ENCODE peak calls at places on chromosome 18, in eight cellular contexts. One of them, this sample, is unnamed.

GRCh38 chr18:75029456-75029855 is 179.5 kb downstream of the PTGR3 start:
- DNase-seq in trophoblast cell: no peak
- DNase-seq in sigmoid colon: no peak
- DNase-seq in AG10803: no peak
- DNase-seq in choroid plexus epithelial cell: no peak
- DNase-seq in A549: no peak
- DNase-seq in BJ: no peak
- DNase-seq in transverse colon: no peak
- DNase-seq in this sample: no peak

GRCh38 chr18:12862467-12862866 is 21.6 kb downstream of the PTPN2 start:
- DNase-seq in trophoblast cell: peak
- DNase-seq in sigmoid colon: no peak
- DNase-seq in AG10803: no peak
- DNase-seq in choroid plexus epithelial cell: no peak
- DNase-seq in A549: no peak
- DNase-seq in BJ: no peak
- DNase-seq in transverse colon: peak
- DNase-seq in this sample: no peak

GRCh38 chr18:36655894-36656293 is 172.9 kb downstream of the TPGS2 start:
- DNase-seq in trophoblast cell: no peak
- DNase-seq in sigmoid colon: no peak
- DNase-seq in AG10803: no peak
- DNase-seq in choroid plexus epithelial cell: no peak
- DNase-seq in A549: no peak
- DNase-seq in BJ: no peak
- DNase-seq in transverse colon: no peak
- DNase-seq in this sample: no peak

GRCh38 chr18:70195852-70196434 is 9.5 kb downstream of the RTTN start:
- DNase-seq in trophoblast cell: no peak
- DNase-seq in sigmoid colon: no peak
- DNase-seq in AG10803: peak
- DNase-seq in choroid plexus epithelial cell: peak
- DNase-seq in A549: peak
- DNase-seq in BJ: no peak
- DNase-seq in transverse colon: peak
- DNase-seq in this sample: peak

GRCh38 chr18:76493213-76494107 is 1.6 kb downstream of the ZNF516 start:
- DNase-seq in trophoblast cell: no peak
- DNase-seq in sigmoid colon: no peak
- DNase-seq in AG10803: peak
- DNase-seq in choroid plexus epithelial cell: peak
- DNase-seq in A549: peak
- DNase-seq in BJ: no peak
- DNase-seq in transverse colon: no peak
- DNase-seq in this sample: peak

GRCh38 chr18:35062408-35062807 is 21.2 kb downstream of the MAPRE2 start:
- DNase-seq in trophoblast cell: no peak
- DNase-seq in sigmoid colon: no peak
- DNase-seq in AG10803: no peak
- DNase-seq in choroid plexus epithelial cell: no peak
- DNase-seq in A549: no peak
- DNase-seq in BJ: no peak
- DNase-seq in transverse colon: no peak
- DNase-seq in this sample: no peak

GRCh38 chr18:23981369-23981768 is 33.2 kb upstream of the TTC39C start:
- DNase-seq in trophoblast cell: no peak
- DNase-seq in sigmoid colon: no peak
- DNase-seq in AG10803: no peak
- DNase-seq in choroid plexus epithelial cell: no peak
- DNase-seq in A549: no peak
- DNase-seq in BJ: no peak
- DNase-seq in transverse colon: no peak
- DNase-seq in this sample: no peak

GRCh38 chr18:31138709-31139108 is 23.9 kb downstream of the DSC1 start:
- DNase-seq in trophoblast cell: no peak
- DNase-seq in sigmoid colon: no peak
- DNase-seq in AG10803: no peak
- DNase-seq in choroid plexus epithelial cell: no peak
- DNase-seq in A549: no peak
- DNase-seq in BJ: no peak
- DNase-seq in transverse colon: no peak
- DNase-seq in this sample: no peak

GRCh38 chr18:9993846-9994660 is 80.2 kb downstream of the VAPA start:
- DNase-seq in trophoblast cell: no peak
- DNase-seq in sigmoid colon: no peak
- DNase-seq in AG10803: no peak
- DNase-seq in choroid plexus epithelial cell: no peak
- DNase-seq in A549: no peak
- DNase-seq in BJ: no peak
- DNase-seq in transverse colon: no peak
- DNase-seq in this sample: no peak

GRCh38 chr18:41593276-41593675 is 361.8 kb upstream of the PIK3C3 start:
- DNase-seq in trophoblast cell: no peak
- DNase-seq in sigmoid colon: no peak
- DNase-seq in AG10803: no peak
- DNase-seq in choroid plexus epithelial cell: peak
- DNase-seq in A549: no peak
- DNase-seq in BJ: no peak
- DNase-seq in transverse colon: no peak
- DNase-seq in this sample: peak

GRCh38 chr18:77131100-77131651 is 1.4 kb downstream of the MBP start:
- DNase-seq in trophoblast cell: no peak
- DNase-seq in sigmoid colon: peak
- DNase-seq in AG10803: no peak
- DNase-seq in choroid plexus epithelial cell: peak
- DNase-seq in A549: no peak
- DNase-seq in BJ: no peak
- DNase-seq in transverse colon: peak
- DNase-seq in this sample: no peak

GRCh38 chr18:36187138-36187825 is at the start of gene MOCOS:
- DNase-seq in trophoblast cell: peak
- DNase-seq in sigmoid colon: peak
- DNase-seq in AG10803: peak
- DNase-seq in choroid plexus epithelial cell: peak
- DNase-seq in A549: peak
- DNase-seq in BJ: no peak
- DNase-seq in transverse colon: peak
- DNase-seq in this sample: peak

GRCh38 chr18:74342416-74343043 is 26.9 kb downstream of the C18orf63 start:
- DNase-seq in trophoblast cell: peak
- DNase-seq in sigmoid colon: no peak
- DNase-seq in AG10803: peak
- DNase-seq in choroid plexus epithelial cell: peak
- DNase-seq in A549: no peak
- DNase-seq in BJ: peak
- DNase-seq in transverse colon: peak
- DNase-seq in this sample: peak

GRCh38 chr18:45589559-45590041 is 25.7 kb upstream of the SLC14A2 start:
- DNase-seq in trophoblast cell: no peak
- DNase-seq in sigmoid colon: no peak
- DNase-seq in AG10803: peak
- DNase-seq in choroid plexus epithelial cell: peak
- DNase-seq in A549: no peak
- DNase-seq in BJ: peak
- DNase-seq in transverse colon: no peak
- DNase-seq in this sample: peak

GRCh38 chr18:58196164-58196563 is 152.1 kb downstream of the NEDD4L start:
- DNase-seq in trophoblast cell: no peak
- DNase-seq in sigmoid colon: no peak
- DNase-seq in AG10803: no peak
- DNase-seq in choroid plexus epithelial cell: no peak
- DNase-seq in A549: no peak
- DNase-seq in BJ: no peak
- DNase-seq in transverse colon: no peak
- DNase-seq in this sample: no peak

GRCh38 chr18:26003391-26003790 is 87.0 kb downstream of the SS18 start:
- DNase-seq in trophoblast cell: no peak
- DNase-seq in sigmoid colon: no peak
- DNase-seq in AG10803: no peak
- DNase-seq in choroid plexus epithelial cell: peak
- DNase-seq in A549: no peak
- DNase-seq in BJ: no peak
- DNase-seq in transverse colon: no peak
- DNase-seq in this sample: no peak

GRCh38 chr18:76273956-76274355 is 221.1 kb downstream of the ZNF516 start:
- DNase-seq in trophoblast cell: no peak
- DNase-seq in sigmoid colon: no peak
- DNase-seq in AG10803: no peak
- DNase-seq in choroid plexus epithelial cell: no peak
- DNase-seq in A549: no peak
- DNase-seq in BJ: no peak
- DNase-seq in transverse colon: no peak
- DNase-seq in this sample: no peak

GRCh38 chr18:56542488-56542887 is 95.9 kb downstream of the TXNL1 start:
- DNase-seq in trophoblast cell: no peak
- DNase-seq in sigmoid colon: no peak
- DNase-seq in AG10803: peak
- DNase-seq in choroid plexus epithelial cell: no peak
- DNase-seq in A549: no peak
- DNase-seq in BJ: no peak
- DNase-seq in transverse colon: no peak
- DNase-seq in this sample: no peak

GRCh38 chr18:62999392-62999791 is 284.1 kb downstream of the PHLPP1 start:
- DNase-seq in trophoblast cell: no peak
- DNase-seq in sigmoid colon: peak
- DNase-seq in AG10803: peak
- DNase-seq in choroid plexus epithelial cell: peak
- DNase-seq in A549: no peak
- DNase-seq in BJ: no peak
- DNase-seq in transverse colon: peak
- DNase-seq in this sample: no peak

GRCh38 chr18:55301836-55302235 is 286.2 kb downstream of the TCF4 start:
- DNase-seq in trophoblast cell: no peak
- DNase-seq in sigmoid colon: no peak
- DNase-seq in AG10803: no peak
- DNase-seq in choroid plexus epithelial cell: peak
- DNase-seq in A549: no peak
- DNase-seq in BJ: no peak
- DNase-seq in transverse colon: no peak
- DNase-seq in this sample: no peak
- H3K4me3 ChIP-seq in trophoblast cell: no peak
- H3K4me3 ChIP-seq in sigmoid colon: peak
- H3K4me3 ChIP-seq in AG10803: peak
- H3K4me3 ChIP-seq in choroid plexus epithelial cell: peak
- H3K4me3 ChIP-seq in A549: no peak
- H3K4me3 ChIP-seq in BJ: peak
- H3K4me3 ChIP-seq in transverse colon: peak
- H3K4me3 ChIP-seq in this sample: peak

GRCh38 chr18:60804412-60804811 is 431.8 kb upstream of the MC4R start:
- DNase-seq in trophoblast cell: no peak
- DNase-seq in sigmoid colon: no peak
- DNase-seq in AG10803: no peak
- DNase-seq in choroid plexus epithelial cell: no peak
- DNase-seq in A549: no peak
- DNase-seq in BJ: no peak
- DNase-seq in transverse colon: no peak
- DNase-seq in this sample: no peak
- H3K4me3 ChIP-seq in trophoblast cell: no peak
- H3K4me3 ChIP-seq in sigmoid colon: no peak
- H3K4me3 ChIP-seq in AG10803: no peak
- H3K4me3 ChIP-seq in choroid plexus epithelial cell: no peak
- H3K4me3 ChIP-seq in A549: no peak
- H3K4me3 ChIP-seq in BJ: no peak
- H3K4me3 ChIP-seq in transverse colon: no peak
- H3K4me3 ChIP-seq in this sample: no peak

GRCh38 chr18:50313031-50313607 is 25.6 kb upstream of the CXXC1 start:
- DNase-seq in trophoblast cell: no peak
- DNase-seq in sigmoid colon: no peak
- DNase-seq in AG10803: no peak
- DNase-seq in choroid plexus epithelial cell: no peak
- DNase-seq in A549: no peak
- DNase-seq in BJ: no peak
- DNase-seq in transverse colon: no peak
- DNase-seq in this sample: no peak

GRCh38 chr18:50313873-50314460 is 26.5 kb upstream of the CXXC1 start:
- DNase-seq in trophoblast cell: no peak
- DNase-seq in sigmoid colon: no peak
- DNase-seq in AG10803: no peak
- DNase-seq in choroid plexus epithelial cell: no peak
- DNase-seq in A549: no peak
- DNase-seq in BJ: no peak
- DNase-seq in transverse colon: no peak
- DNase-seq in this sample: no peak

GRCh38 chr18:50311573-50312106 is 24.1 kb upstream of the CXXC1 start:
- DNase-seq in trophoblast cell: no peak
- DNase-seq in sigmoid colon: no peak
- DNase-seq in AG10803: no peak
- DNase-seq in choroid plexus epithelial cell: no peak
- DNase-seq in A549: no peak
- DNase-seq in BJ: no peak
- DNase-seq in transverse colon: no peak
- DNase-seq in this sample: no peak

GRCh38 chr18:50312296-50313030 is 25.0 kb upstream of the CXXC1 start:
- DNase-seq in trophoblast cell: peak
- DNase-seq in sigmoid colon: no peak
- DNase-seq in AG10803: no peak
- DNase-seq in choroid plexus epithelial cell: no peak
- DNase-seq in A549: no peak
- DNase-seq in BJ: no peak
- DNase-seq in transverse colon: no peak
- DNase-seq in this sample: no peak

DNA sequence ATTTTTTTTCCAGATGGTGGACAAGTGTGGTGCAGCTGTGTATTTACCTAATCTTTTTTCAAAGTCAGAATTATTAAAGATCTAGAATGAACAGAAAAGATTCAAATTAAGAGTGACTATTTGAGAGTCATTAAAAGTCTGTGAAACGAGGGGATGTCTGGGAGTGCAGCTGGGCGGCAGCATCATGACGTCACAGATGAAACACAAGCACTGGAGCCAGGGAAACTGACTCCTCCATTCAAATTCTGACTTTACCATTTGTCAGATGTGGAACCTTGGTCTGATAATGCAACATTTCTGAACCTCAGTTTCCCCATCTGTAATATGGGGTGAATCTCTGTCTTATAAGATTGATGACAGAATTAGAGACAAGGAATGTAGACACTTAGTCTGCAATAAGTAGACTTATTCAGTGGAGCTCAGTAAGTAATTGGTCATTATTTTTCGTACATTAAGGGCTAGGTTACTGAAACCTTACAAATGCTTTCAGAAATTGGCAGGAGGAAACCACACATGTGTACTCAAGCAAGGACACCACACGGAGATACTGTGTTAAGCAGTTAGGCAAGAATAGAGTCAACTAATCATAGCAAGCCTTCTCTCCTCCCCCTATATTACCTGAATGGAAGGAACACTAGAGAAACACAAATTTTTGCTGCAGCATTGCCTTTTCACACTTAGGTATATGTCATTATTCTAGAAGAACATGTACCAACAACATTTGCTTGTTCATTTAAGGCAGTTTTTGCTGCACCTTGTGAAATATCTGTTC is 27.8 kb upstream of the CXXC1 start:
- DNase-seq in trophoblast cell: no peak
- DNase-seq in sigmoid colon: no peak
- DNase-seq in AG10803: no peak
- DNase-seq in choroid plexus epithelial cell: no peak
- DNase-seq in A549: no peak
- DNase-seq in BJ: no peak
- DNase-seq in transverse colon: no peak
- DNase-seq in this sample: no peak
- H3K4me3 ChIP-seq in trophoblast cell: no peak
- H3K4me3 ChIP-seq in sigmoid colon: no peak
- H3K4me3 ChIP-seq in AG10803: no peak
- H3K4me3 ChIP-seq in choroid plexus epithelial cell: no peak
- H3K4me3 ChIP-seq in A549: no peak
- H3K4me3 ChIP-seq in BJ: no peak
- H3K4me3 ChIP-seq in transverse colon: no peak
- H3K4me3 ChIP-seq in this sample: no peak

GRCh38 chr18:3218817-3219216 is 951 bp downstream of the MYOM1 start:
- DNase-seq in trophoblast cell: no peak
- DNase-seq in sigmoid colon: no peak
- DNase-seq in AG10803: no peak
- DNase-seq in choroid plexus epithelial cell: no peak
- DNase-seq in A549: no peak
- DNase-seq in BJ: no peak
- DNase-seq in transverse colon: no peak
- DNase-seq in this sample: no peak
- H3K4me3 ChIP-seq in trophoblast cell: no peak
- H3K4me3 ChIP-seq in sigmoid colon: peak
- H3K4me3 ChIP-seq in AG10803: no peak
- H3K4me3 ChIP-seq in choroid plexus epithelial cell: no peak
- H3K4me3 ChIP-seq in A549: no peak
- H3K4me3 ChIP-seq in BJ: no peak
- H3K4me3 ChIP-seq in transverse colon: no peak
- H3K4me3 ChIP-seq in this sample: peak

This sample was measured in adipocyte.